ENCODE peak calls at places on chromosomes 12 and 14, in eight cellular contexts. J is anterior cingulate cortex, Q is NCI-H1417, S is NCI-H345, I is cardiac septum, H is SJSA1, D is NCI-H1092 treated with DMSO at 0.1 percent for 48 hours, A is AG09319. F is an unnamed sample.

GRCh38 chr12:65495233-65495632 is 216.8 kb downstream of the MSRB3 start:
- DNase-seq in A (no peak), J (no peak), H (peak), I (no peak), S (no peak), Q (no peak), D (no peak), F (no peak)

GRCh38 chr14:29724991-29725390 is 202.7 kb downstream of the PRKD1 start:
- DNase-seq in J (no peak), S (no peak), A (no peak), Q (no peak), H (no peak), I (no peak), D (peak), F (no peak)

GRCh38 chr14:30387856-30388255 is 171.1 kb upstream of the G2E3 start:
- DNase-seq in Q (no peak), S (no peak), J (no peak), D (no peak), A (no peak), I (no peak), H (no peak), F (no peak)

GRCh38 chr12:24979971-24980730 is 31.2 kb upstream of the BCAT1 start:
- DNase-seq in A (no peak), Q (no peak), S (no peak), J (no peak), D (no peak), I (no peak), H (no peak), F (no peak)

GRCh38 chr12:12436831-12437345 is 80.0 kb downstream of the BORCS5 start:
- DNase-seq in S (no peak), A (no peak), I (no peak), J (no peak), H (no peak), Q (no peak), D (no peak), F (no peak)

GRCh38 chr12:69410571-69410970 is 51.0 kb downstream of the YEATS4 start:
- DNase-seq in S (no peak), J (no peak), Q (no peak), H (no peak), I (no peak), D (no peak), A (no peak), F (no peak)

GRCh38 chr12:78802593-78802992 is 62.0 kb upstream of the SYT1 start:
- DNase-seq in D (no peak), A (peak), J (no peak), H (no peak), I (no peak), Q (no peak), S (no peak), F (no peak)

GRCh38 chr12:66297923-66298322 is 4.4 kb upstream of the HELB start:
- DNase-seq in J (no peak), S (no peak), I (no peak), H (no peak), D (no peak), Q (no peak), A (no peak), F (no peak)

GRCh38 chr12:50442178-50442908 is 41.7 kb downstream of the LARP4 start:
- DNase-seq in I (no peak), S (no peak), J (no peak), H (no peak), Q (no peak), A (no peak), D (no peak), F (no peak)

GRCh38 chr14:37329189-37330001 is 131.7 kb downstream of the MIPOL1 start:
- DNase-seq in I (no peak), D (no peak), J (no peak), H (no peak), A (no peak), S (no peak), Q (no peak), F (no peak)

GRCh38 chr12:70248916-70249315 is 5.7 kb downstream of the CNOT2 start:
- DNase-seq in Q (no peak), I (no peak), A (no peak), H (no peak), S (no peak), D (no peak), J (no peak), F (no peak)

GRCh38 chr12:69044887-69045286 is 111.9 kb upstream of the CPM start:
- DNase-seq in H (no peak), S (no peak), Q (peak), J (no peak), D (no peak), A (no peak), I (no peak), F (no peak)

GRCh38 chr12:29782821-29783772 is 645 bp downstream of the TMTC1 start:
- DNase-seq in J (no peak), S (peak), H (no peak), Q (no peak), I (peak), D (peak), A (no peak), F (no peak)

GRCh38 chr12:63362801-63363200 is 211.8 kb upstream of the AVPR1A start:
- DNase-seq in J (no peak), D (no peak), I (no peak), Q (no peak), H (peak), A (no peak), S (no peak), F (no peak)

GRCh38 chr12:26878661-26879119 is 45.7 kb upstream of the ITPR2 start:
- DNase-seq in S (peak), D (peak), H (no peak), J (no peak), A (no peak), Q (peak), I (peak), F (peak)

GRCh38 chr12:47147749-47148148 is 68.0 kb upstream of the AMIGO2 start:
- DNase-seq in H (no peak), S (no peak), I (no peak), Q (no peak), A (no peak), J (no peak), D (no peak), F (no peak)

GRCh38 chr12:123829561-123829960 is 67.5 kb downstream of the DNAH10 start:
- DNase-seq in I (no peak), S (no peak), J (no peak), D (no peak), Q (no peak), A (no peak), H (no peak), F (no peak)

GRCh38 chr14:44979273-44979672 is 17.3 kb downstream of the TOGARAM1 start:
- DNase-seq in J (no peak), Q (no peak), D (no peak), I (no peak), S (no peak), H (no peak), A (no peak), F (no peak)

GRCh38 chr12:13211191-13211858 is 14.8 kb downstream of the EMP1 start:
- DNase-seq in J (no peak), A (no peak), Q (no peak), I (no peak), H (peak), D (no peak), S (no peak), F (no peak)

GRCh38 chr14:93239869-93240677 is 33.0 kb downstream of the UBR7 start:
- DNase-seq in I (no peak), S (no peak), D (no peak), H (peak), J (no peak), A (no peak), Q (no peak), F (no peak)

GRCh38 chr12:65408448-65408847 is 130.0 kb downstream of the MSRB3 start:
- DNase-seq in Q (no peak), S (no peak), I (no peak), D (no peak), J (no peak), H (no peak), A (no peak), F (no peak)

GRCh38 chr14:24665440-24665991 is 31.5 kb upstream of the GZMB start:
- DNase-seq in S (no peak), J (no peak), H (no peak), Q (no peak), I (no peak), A (no peak), D (no peak), F (peak)

GRCh38 chr12:22626429-22626828 is 1.5 kb downstream of the ETNK1 start:
- DNase-seq in A (no peak), S (no peak), H (no peak), I (no peak), D (no peak), Q (no peak), J (no peak), F (no peak)

GRCh38 chr12:108825205-108825950 is 32.0 kb downstream of the SSH1 start:
- DNase-seq in Q (peak), D (no peak), H (peak), A (no peak), S (no peak), I (no peak), J (no peak), F (no peak)

GRCh38 chr12:47878918-47879481 is 25.8 kb downstream of the VDR start:
- DNase-seq in S (no peak), D (no peak), I (no peak), Q (no peak), H (no peak), A (no peak), J (no peak), F (no peak)

F was measured in Kasumi-1.